ENCODE peak calls at places on chromosomes 7 and 10, in eight cellular contexts. One of them, this sample, is unnamed.
A peak's percentile ranks its signal among the peaks of the same experiment; 100 is the strongest.

GRCh38 chr7:30795161-30795943 is 24.1 kb downstream of the MINDY4 start:
- DNase-seq in adipocyte: no peak
- DNase-seq in astrocyte of the cerebellum: no peak
- DNase-seq in activated effector memory CD4-positive, alpha-beta T cell treated with Interleukin-2 at 50 U/mL for 16 hours: no peak
- DNase-seq in foreskin fibroblast: no peak
- DNase-seq in activated naive CD8-positive, alpha-beta T cell treated with anti-CD3 and anti-CD28 coated beads, Interleukin-2, amount 50 U/mL, for 24 hours: no peak
- DNase-seq in stimulated activated CD4-positive, alpha-beta T cell treated with anti-CD3 and anti-CD28 coated beads, Interleukin-12 subunit alpha, Interleukin-12 subunit beta, amount 100 ng/mL, for 24 hours: no peak
- DNase-seq in Calu3: no peak
- DNase-seq in this sample: peak; percentile 65

GRCh38 chr7:81802251-81802650 is 32.4 kb upstream of the HGF start:
- DNase-seq in adipocyte: no peak
- DNase-seq in activated effector memory CD4-positive, alpha-beta T cell treated with Interleukin-2 at 50 U/mL for 16 hours: no peak
- DNase-seq in Calu3: no peak
- DNase-seq in foreskin fibroblast: no peak
- DNase-seq in stimulated activated CD4-positive, alpha-beta T cell treated with anti-CD3 and anti-CD28 coated beads, Interleukin-12 subunit alpha, Interleukin-12 subunit beta, amount 100 ng/mL, for 24 hours: no peak
- DNase-seq in astrocyte of the cerebellum: no peak
- DNase-seq in activated naive CD8-positive, alpha-beta T cell treated with anti-CD3 and anti-CD28 coated beads, Interleukin-2, amount 50 U/mL, for 24 hours: no peak
- DNase-seq in this sample: no peak

GRCh38 chr10:12228851-12229250 is 32.9 kb downstream of the CDC123 start:
- DNase-seq in activated naive CD8-positive, alpha-beta T cell treated with anti-CD3 and anti-CD28 coated beads, Interleukin-2, amount 50 U/mL, for 24 hours: no peak
- DNase-seq in Calu3: no peak
- DNase-seq in adipocyte: no peak
- DNase-seq in foreskin fibroblast: no peak
- DNase-seq in activated effector memory CD4-positive, alpha-beta T cell treated with Interleukin-2 at 50 U/mL for 16 hours: no peak
- DNase-seq in stimulated activated CD4-positive, alpha-beta T cell treated with anti-CD3 and anti-CD28 coated beads, Interleukin-12 subunit alpha, Interleukin-12 subunit beta, amount 100 ng/mL, for 24 hours: no peak
- DNase-seq in astrocyte of the cerebellum: no peak
- DNase-seq in this sample: no peak

GRCh38 chr7:139321071-139321745 is 19.9 kb upstream of the FMC1 start:
- DNase-seq in Calu3: no peak
- DNase-seq in adipocyte: peak; percentile 8
- DNase-seq in astrocyte of the cerebellum: no peak
- DNase-seq in stimulated activated CD4-positive, alpha-beta T cell treated with anti-CD3 and anti-CD28 coated beads, Interleukin-12 subunit alpha, Interleukin-12 subunit beta, amount 100 ng/mL, for 24 hours: no peak
- DNase-seq in activated naive CD8-positive, alpha-beta T cell treated with anti-CD3 and anti-CD28 coated beads, Interleukin-2, amount 50 U/mL, for 24 hours: no peak
- DNase-seq in activated effector memory CD4-positive, alpha-beta T cell treated with Interleukin-2 at 50 U/mL for 16 hours: no peak
- DNase-seq in foreskin fibroblast: peak; percentile 20
- DNase-seq in this sample: no peak

GRCh38 chr7:156527458-156527890 is 113.1 kb upstream of the RNF32 start:
- DNase-seq in Calu3: peak; percentile 5
- DNase-seq in foreskin fibroblast: no peak
- DNase-seq in adipocyte: no peak
- DNase-seq in astrocyte of the cerebellum: no peak
- DNase-seq in stimulated activated CD4-positive, alpha-beta T cell treated with anti-CD3 and anti-CD28 coated beads, Interleukin-12 subunit alpha, Interleukin-12 subunit beta, amount 100 ng/mL, for 24 hours: no peak
- DNase-seq in activated naive CD8-positive, alpha-beta T cell treated with anti-CD3 and anti-CD28 coated beads, Interleukin-2, amount 50 U/mL, for 24 hours: no peak
- DNase-seq in activated effector memory CD4-positive, alpha-beta T cell treated with Interleukin-2 at 50 U/mL for 16 hours: no peak
- DNase-seq in this sample: peak; percentile 20

GRCh38 chr10:71086439-71087080 is 125.8 kb upstream of the UNC5B start:
- DNase-seq in activated naive CD8-positive, alpha-beta T cell treated with anti-CD3 and anti-CD28 coated beads, Interleukin-2, amount 50 U/mL, for 24 hours: no peak
- DNase-seq in astrocyte of the cerebellum: no peak
- DNase-seq in activated effector memory CD4-positive, alpha-beta T cell treated with Interleukin-2 at 50 U/mL for 16 hours: no peak
- DNase-seq in foreskin fibroblast: no peak
- DNase-seq in stimulated activated CD4-positive, alpha-beta T cell treated with anti-CD3 and anti-CD28 coated beads, Interleukin-12 subunit alpha, Interleukin-12 subunit beta, amount 100 ng/mL, for 24 hours: no peak
- DNase-seq in adipocyte: no peak
- DNase-seq in Calu3: no peak
- DNase-seq in this sample: no peak

GRCh38 chr10:34731885-34732701 is 83.0 kb downstream of the PARD3 start:
- DNase-seq in astrocyte of the cerebellum: peak; percentile 51
- DNase-seq in Calu3: no peak
- DNase-seq in adipocyte: peak; percentile 50
- DNase-seq in foreskin fibroblast: peak; percentile 34
- DNase-seq in stimulated activated CD4-positive, alpha-beta T cell treated with anti-CD3 and anti-CD28 coated beads, Interleukin-12 subunit alpha, Interleukin-12 subunit beta, amount 100 ng/mL, for 24 hours: no peak
- DNase-seq in activated effector memory CD4-positive, alpha-beta T cell treated with Interleukin-2 at 50 U/mL for 16 hours: no peak
- DNase-seq in activated naive CD8-positive, alpha-beta T cell treated with anti-CD3 and anti-CD28 coated beads, Interleukin-2, amount 50 U/mL, for 24 hours: no peak
- DNase-seq in this sample: peak; percentile 19

GRCh38 chr10:32332299-32332750 is 14.6 kb downstream of the EPC1 start:
- DNase-seq in Calu3: peak; percentile 13
- DNase-seq in astrocyte of the cerebellum: no peak
- DNase-seq in foreskin fibroblast: peak; percentile 24
- DNase-seq in activated effector memory CD4-positive, alpha-beta T cell treated with Interleukin-2 at 50 U/mL for 16 hours: peak; percentile 47
- DNase-seq in stimulated activated CD4-positive, alpha-beta T cell treated with anti-CD3 and anti-CD28 coated beads, Interleukin-12 subunit alpha, Interleukin-12 subunit beta, amount 100 ng/mL, for 24 hours: peak; percentile 64
- DNase-seq in adipocyte: peak; percentile 20
- DNase-seq in activated naive CD8-positive, alpha-beta T cell treated with anti-CD3 and anti-CD28 coated beads, Interleukin-2, amount 50 U/mL, for 24 hours: peak; percentile 73
- DNase-seq in this sample: no peak

GRCh38 chr10:86220626-86221025 is 146.0 kb downstream of the GRID1 start:
- DNase-seq in foreskin fibroblast: no peak
- DNase-seq in activated effector memory CD4-positive, alpha-beta T cell treated with Interleukin-2 at 50 U/mL for 16 hours: no peak
- DNase-seq in activated naive CD8-positive, alpha-beta T cell treated with anti-CD3 and anti-CD28 coated beads, Interleukin-2, amount 50 U/mL, for 24 hours: no peak
- DNase-seq in astrocyte of the cerebellum: no peak
- DNase-seq in adipocyte: no peak
- DNase-seq in stimulated activated CD4-positive, alpha-beta T cell treated with anti-CD3 and anti-CD28 coated beads, Interleukin-12 subunit alpha, Interleukin-12 subunit beta, amount 100 ng/mL, for 24 hours: no peak
- DNase-seq in Calu3: no peak
- DNase-seq in this sample: no peak

GRCh38 chr7:32533313-32534024 is 38.2 kb downstream of the AVL9 start:
- DNase-seq in Calu3: no peak
- DNase-seq in activated naive CD8-positive, alpha-beta T cell treated with anti-CD3 and anti-CD28 coated beads, Interleukin-2, amount 50 U/mL, for 24 hours: no peak
- DNase-seq in stimulated activated CD4-positive, alpha-beta T cell treated with anti-CD3 and anti-CD28 coated beads, Interleukin-12 subunit alpha, Interleukin-12 subunit beta, amount 100 ng/mL, for 24 hours: no peak
- DNase-seq in astrocyte of the cerebellum: peak; percentile 16
- DNase-seq in foreskin fibroblast: no peak
- DNase-seq in adipocyte: no peak
- DNase-seq in activated effector memory CD4-positive, alpha-beta T cell treated with Interleukin-2 at 50 U/mL for 16 hours: no peak
- DNase-seq in this sample: no peak

GRCh38 chr7:102856036-102856435 is 56.8 kb upstream of the LRRC17 start:
- DNase-seq in stimulated activated CD4-positive, alpha-beta T cell treated with anti-CD3 and anti-CD28 coated beads, Interleukin-12 subunit alpha, Interleukin-12 subunit beta, amount 100 ng/mL, for 24 hours: no peak
- DNase-seq in activated effector memory CD4-positive, alpha-beta T cell treated with Interleukin-2 at 50 U/mL for 16 hours: no peak
- DNase-seq in astrocyte of the cerebellum: no peak
- DNase-seq in activated naive CD8-positive, alpha-beta T cell treated with anti-CD3 and anti-CD28 coated beads, Interleukin-2, amount 50 U/mL, for 24 hours: no peak
- DNase-seq in Calu3: no peak
- DNase-seq in foreskin fibroblast: no peak
- DNase-seq in adipocyte: no peak
- DNase-seq in this sample: no peak

GRCh38 chr7:99393363-99394187 is 14.8 kb downstream of the PDAP1 start:
- DNase-seq in activated naive CD8-positive, alpha-beta T cell treated with anti-CD3 and anti-CD28 coated beads, Interleukin-2, amount 50 U/mL, for 24 hours: no peak
- DNase-seq in foreskin fibroblast: no peak
- DNase-seq in Calu3: no peak
- DNase-seq in activated effector memory CD4-positive, alpha-beta T cell treated with Interleukin-2 at 50 U/mL for 16 hours: no peak
- DNase-seq in astrocyte of the cerebellum: no peak
- DNase-seq in adipocyte: no peak
- DNase-seq in stimulated activated CD4-positive, alpha-beta T cell treated with anti-CD3 and anti-CD28 coated beads, Interleukin-12 subunit alpha, Interleukin-12 subunit beta, amount 100 ng/mL, for 24 hours: no peak
- DNase-seq in this sample: no peak

GRCh38 chr10:64044098-64044497 is 522.9 kb downstream of the REEP3 start:
- DNase-seq in adipocyte: no peak
- DNase-seq in astrocyte of the cerebellum: no peak
- DNase-seq in foreskin fibroblast: no peak
- DNase-seq in activated effector memory CD4-positive, alpha-beta T cell treated with Interleukin-2 at 50 U/mL for 16 hours: no peak
- DNase-seq in stimulated activated CD4-positive, alpha-beta T cell treated with anti-CD3 and anti-CD28 coated beads, Interleukin-12 subunit alpha, Interleukin-12 subunit beta, amount 100 ng/mL, for 24 hours: no peak
- DNase-seq in Calu3: no peak
- DNase-seq in activated naive CD8-positive, alpha-beta T cell treated with anti-CD3 and anti-CD28 coated beads, Interleukin-2, amount 50 U/mL, for 24 hours: no peak
- DNase-seq in this sample: no peak

GRCh38 chr10:396107-396506 is 260.9 kb downstream of the ZMYND11 start:
- DNase-seq in Calu3: no peak
- DNase-seq in adipocyte: no peak
- DNase-seq in stimulated activated CD4-positive, alpha-beta T cell treated with anti-CD3 and anti-CD28 coated beads, Interleukin-12 subunit alpha, Interleukin-12 subunit beta, amount 100 ng/mL, for 24 hours: no peak
- DNase-seq in activated effector memory CD4-positive, alpha-beta T cell treated with Interleukin-2 at 50 U/mL for 16 hours: no peak
- DNase-seq in activated naive CD8-positive, alpha-beta T cell treated with anti-CD3 and anti-CD28 coated beads, Interleukin-2, amount 50 U/mL, for 24 hours: no peak
- DNase-seq in astrocyte of the cerebellum: no peak
- DNase-seq in foreskin fibroblast: no peak
- DNase-seq in this sample: no peak

GRCh38 chr7:128005759-128006159 is 25.5 kb downstream of the LRRC4 start:
- DNase-seq in activated naive CD8-positive, alpha-beta T cell treated with anti-CD3 and anti-CD28 coated beads, Interleukin-2, amount 50 U/mL, for 24 hours: no peak
- DNase-seq in foreskin fibroblast: no peak
- DNase-seq in astrocyte of the cerebellum: no peak
- DNase-seq in adipocyte: no peak
- DNase-seq in stimulated activated CD4-positive, alpha-beta T cell treated with anti-CD3 and anti-CD28 coated beads, Interleukin-12 subunit alpha, Interleukin-12 subunit beta, amount 100 ng/mL, for 24 hours: no peak
- DNase-seq in Calu3: no peak
- DNase-seq in activated effector memory CD4-positive, alpha-beta T cell treated with Interleukin-2 at 50 U/mL for 16 hours: no peak
- DNase-seq in this sample: no peak

GRCh38 chr10:28676297-28676967 is 889 bp upstream of the BAMBI start:
- DNase-seq in activated naive CD8-positive, alpha-beta T cell treated with anti-CD3 and anti-CD28 coated beads, Interleukin-2, amount 50 U/mL, for 24 hours: peak; percentile 6
- DNase-seq in foreskin fibroblast: no peak
- DNase-seq in adipocyte: peak; percentile 52
- DNase-seq in Calu3: no peak
- DNase-seq in astrocyte of the cerebellum: no peak
- DNase-seq in activated effector memory CD4-positive, alpha-beta T cell treated with Interleukin-2 at 50 U/mL for 16 hours: no peak
- DNase-seq in stimulated activated CD4-positive, alpha-beta T cell treated with anti-CD3 and anti-CD28 coated beads, Interleukin-12 subunit alpha, Interleukin-12 subunit beta, amount 100 ng/mL, for 24 hours: peak; percentile 14
- DNase-seq in this sample: no peak

GRCh38 chr7:115235075-115235474 is 313.2 kb downstream of the MDFIC start:
- DNase-seq in stimulated activated CD4-positive, alpha-beta T cell treated with anti-CD3 and anti-CD28 coated beads, Interleukin-12 subunit alpha, Interleukin-12 subunit beta, amount 100 ng/mL, for 24 hours: no peak
- DNase-seq in adipocyte: no peak
- DNase-seq in activated naive CD8-positive, alpha-beta T cell treated with anti-CD3 and anti-CD28 coated beads, Interleukin-2, amount 50 U/mL, for 24 hours: no peak
- DNase-seq in foreskin fibroblast: no peak
- DNase-seq in activated effector memory CD4-positive, alpha-beta T cell treated with Interleukin-2 at 50 U/mL for 16 hours: no peak
- DNase-seq in astrocyte of the cerebellum: no peak
- DNase-seq in Calu3: no peak
- DNase-seq in this sample: no peak

GRCh38 chr7:158495780-158496179 is 91.8 kb downstream of the PTPRN2 start:
- DNase-seq in activated naive CD8-positive, alpha-beta T cell treated with anti-CD3 and anti-CD28 coated beads, Interleukin-2, amount 50 U/mL, for 24 hours: no peak
- DNase-seq in Calu3: peak; percentile 65
- DNase-seq in stimulated activated CD4-positive, alpha-beta T cell treated with anti-CD3 and anti-CD28 coated beads, Interleukin-12 subunit alpha, Interleukin-12 subunit beta, amount 100 ng/mL, for 24 hours: no peak
- DNase-seq in foreskin fibroblast: no peak
- DNase-seq in adipocyte: peak; percentile 2
- DNase-seq in activated effector memory CD4-positive, alpha-beta T cell treated with Interleukin-2 at 50 U/mL for 16 hours: no peak
- DNase-seq in astrocyte of the cerebellum: no peak
- DNase-seq in this sample: peak; percentile 63

GRCh38 chr7:37915438-37915837 is 1.2 kb downstream of the SFRP4 start:
- DNase-seq in adipocyte: no peak
- DNase-seq in activated effector memory CD4-positive, alpha-beta T cell treated with Interleukin-2 at 50 U/mL for 16 hours: no peak
- DNase-seq in foreskin fibroblast: no peak
- DNase-seq in activated naive CD8-positive, alpha-beta T cell treated with anti-CD3 and anti-CD28 coated beads, Interleukin-2, amount 50 U/mL, for 24 hours: no peak
- DNase-seq in Calu3: no peak
- DNase-seq in astrocyte of the cerebellum: no peak
- DNase-seq in stimulated activated CD4-positive, alpha-beta T cell treated with anti-CD3 and anti-CD28 coated beads, Interleukin-12 subunit alpha, Interleukin-12 subunit beta, amount 100 ng/mL, for 24 hours: no peak
- DNase-seq in this sample: no peak

GRCh38 chr10:50561266-50561665 is 62.5 kb downstream of the SGMS1 start:
- DNase-seq in astrocyte of the cerebellum: peak; percentile 96
- DNase-seq in activated effector memory CD4-positive, alpha-beta T cell treated with Interleukin-2 at 50 U/mL for 16 hours: no peak
- DNase-seq in activated naive CD8-positive, alpha-beta T cell treated with anti-CD3 and anti-CD28 coated beads, Interleukin-2, amount 50 U/mL, for 24 hours: no peak
- DNase-seq in stimulated activated CD4-positive, alpha-beta T cell treated with anti-CD3 and anti-CD28 coated beads, Interleukin-12 subunit alpha, Interleukin-12 subunit beta, amount 100 ng/mL, for 24 hours: no peak
- DNase-seq in Calu3: no peak
- DNase-seq in adipocyte: peak; percentile 96
- DNase-seq in foreskin fibroblast: peak; percentile 84
- DNase-seq in this sample: no peak

GRCh38 chr10:103676058-103676785 is 179.2 kb downstream of the SH3PXD2A start:
- DNase-seq in activated effector memory CD4-positive, alpha-beta T cell treated with Interleukin-2 at 50 U/mL for 16 hours: no peak
- DNase-seq in astrocyte of the cerebellum: no peak
- DNase-seq in activated naive CD8-positive, alpha-beta T cell treated with anti-CD3 and anti-CD28 coated beads, Interleukin-2, amount 50 U/mL, for 24 hours: no peak
- DNase-seq in foreskin fibroblast: no peak
- DNase-seq in stimulated activated CD4-positive, alpha-beta T cell treated with anti-CD3 and anti-CD28 coated beads, Interleukin-12 subunit alpha, Interleukin-12 subunit beta, amount 100 ng/mL, for 24 hours: no peak
- DNase-seq in adipocyte: peak; percentile 82
- DNase-seq in Calu3: no peak
- DNase-seq in this sample: no peak

GRCh38 chr10:11869743-11870460 is 46.7 kb downstream of the PROSER2 start:
- DNase-seq in foreskin fibroblast: no peak
- DNase-seq in stimulated activated CD4-positive, alpha-beta T cell treated with anti-CD3 and anti-CD28 coated beads, Interleukin-12 subunit alpha, Interleukin-12 subunit beta, amount 100 ng/mL, for 24 hours: no peak
- DNase-seq in activated effector memory CD4-positive, alpha-beta T cell treated with Interleukin-2 at 50 U/mL for 16 hours: no peak
- DNase-seq in Calu3: no peak
- DNase-seq in adipocyte: peak; percentile 53
- DNase-seq in activated naive CD8-positive, alpha-beta T cell treated with anti-CD3 and anti-CD28 coated beads, Interleukin-2, amount 50 U/mL, for 24 hours: no peak
- DNase-seq in astrocyte of the cerebellum: no peak
- DNase-seq in this sample: no peak

GRCh38 chr10:3401491-3401938 is 228.9 kb upstream of the PITRM1 start:
- DNase-seq in activated effector memory CD4-positive, alpha-beta T cell treated with Interleukin-2 at 50 U/mL for 16 hours: no peak
- DNase-seq in Calu3: no peak
- DNase-seq in stimulated activated CD4-positive, alpha-beta T cell treated with anti-CD3 and anti-CD28 coated beads, Interleukin-12 subunit alpha, Interleukin-12 subunit beta, amount 100 ng/mL, for 24 hours: no peak
- DNase-seq in astrocyte of the cerebellum: peak; percentile 8
- DNase-seq in foreskin fibroblast: peak; percentile 30
- DNase-seq in adipocyte: peak; percentile 67
- DNase-seq in activated naive CD8-positive, alpha-beta T cell treated with anti-CD3 and anti-CD28 coated beads, Interleukin-2, amount 50 U/mL, for 24 hours: no peak
- DNase-seq in this sample: no peak

GRCh38 chr10:68981074-68981473 is 7.5 kb upstream of the KIFBP start:
- DNase-seq in Calu3: no peak
- DNase-seq in adipocyte: no peak
- DNase-seq in astrocyte of the cerebellum: no peak
- DNase-seq in stimulated activated CD4-positive, alpha-beta T cell treated with anti-CD3 and anti-CD28 coated beads, Interleukin-12 subunit alpha, Interleukin-12 subunit beta, amount 100 ng/mL, for 24 hours: no peak
- DNase-seq in foreskin fibroblast: no peak
- DNase-seq in activated naive CD8-positive, alpha-beta T cell treated with anti-CD3 and anti-CD28 coated beads, Interleukin-2, amount 50 U/mL, for 24 hours: no peak
- DNase-seq in activated effector memory CD4-positive, alpha-beta T cell treated with Interleukin-2 at 50 U/mL for 16 hours: no peak
- DNase-seq in this sample: no peak

GRCh38 chr7:7424151-7424873 is 111.4 kb downstream of the COL28A1 start:
- DNase-seq in activated naive CD8-positive, alpha-beta T cell treated with anti-CD3 and anti-CD28 coated beads, Interleukin-2, amount 50 U/mL, for 24 hours: peak; percentile 47
- DNase-seq in stimulated activated CD4-positive, alpha-beta T cell treated with anti-CD3 and anti-CD28 coated beads, Interleukin-12 subunit alpha, Interleukin-12 subunit beta, amount 100 ng/mL, for 24 hours: peak; percentile 22
- DNase-seq in activated effector memory CD4-positive, alpha-beta T cell treated with Interleukin-2 at 50 U/mL for 16 hours: peak; percentile 5
- DNase-seq in astrocyte of the cerebellum: no peak
- DNase-seq in Calu3: peak; percentile 82
- DNase-seq in foreskin fibroblast: peak; percentile 64
- DNase-seq in adipocyte: peak; percentile 89
- DNase-seq in this sample: peak; percentile 87

GRCh38 chr7:94297397-94297838 is 97.3 kb upstream of the COL1A2 start:
- DNase-seq in Calu3: no peak
- DNase-seq in astrocyte of the cerebellum: peak; percentile 92
- DNase-seq in stimulated activated CD4-positive, alpha-beta T cell treated with anti-CD3 and anti-CD28 coated beads, Interleukin-12 subunit alpha, Interleukin-12 subunit beta, amount 100 ng/mL, for 24 hours: no peak
- DNase-seq in activated naive CD8-positive, alpha-beta T cell treated with anti-CD3 and anti-CD28 coated beads, Interleukin-2, amount 50 U/mL, for 24 hours: no peak
- DNase-seq in foreskin fibroblast: peak; percentile 95
- DNase-seq in adipocyte: peak; percentile 95
- DNase-seq in activated effector memory CD4-positive, alpha-beta T cell treated with Interleukin-2 at 50 U/mL for 16 hours: no peak
- DNase-seq in this sample: peak; percentile 20

GRCh38 chr7:158125091-158125490 is 462.5 kb downstream of the PTPRN2 start:
- DNase-seq in activated effector memory CD4-positive, alpha-beta T cell treated with Interleukin-2 at 50 U/mL for 16 hours: no peak
- DNase-seq in astrocyte of the cerebellum: no peak
- DNase-seq in foreskin fibroblast: no peak
- DNase-seq in Calu3: no peak
- DNase-seq in activated naive CD8-positive, alpha-beta T cell treated with anti-CD3 and anti-CD28 coated beads, Interleukin-2, amount 50 U/mL, for 24 hours: no peak
- DNase-seq in stimulated activated CD4-positive, alpha-beta T cell treated with anti-CD3 and anti-CD28 coated beads, Interleukin-12 subunit alpha, Interleukin-12 subunit beta, amount 100 ng/mL, for 24 hours: no peak
- DNase-seq in adipocyte: no peak
- DNase-seq in this sample: no peak

GRCh38 chr7:74344786-74345185 is 55.6 kb downstream of the CLIP2 start:
- DNase-seq in adipocyte: no peak
- DNase-seq in activated effector memory CD4-positive, alpha-beta T cell treated with Interleukin-2 at 50 U/mL for 16 hours: no peak
- DNase-seq in astrocyte of the cerebellum: no peak
- DNase-seq in activated naive CD8-positive, alpha-beta T cell treated with anti-CD3 and anti-CD28 coated beads, Interleukin-2, amount 50 U/mL, for 24 hours: no peak
- DNase-seq in foreskin fibroblast: no peak
- DNase-seq in Calu3: no peak
- DNase-seq in stimulated activated CD4-positive, alpha-beta T cell treated with anti-CD3 and anti-CD28 coated beads, Interleukin-12 subunit alpha, Interleukin-12 subunit beta, amount 100 ng/mL, for 24 hours: no peak
- DNase-seq in this sample: no peak

GRCh38 chr7:39240864-39241263 is 263.2 kb downstream of the POU6F2 start:
- DNase-seq in foreskin fibroblast: no peak
- DNase-seq in adipocyte: no peak
- DNase-seq in Calu3: no peak
- DNase-seq in astrocyte of the cerebellum: no peak
- DNase-seq in activated naive CD8-positive, alpha-beta T cell treated with anti-CD3 and anti-CD28 coated beads, Interleukin-2, amount 50 U/mL, for 24 hours: no peak
- DNase-seq in stimulated activated CD4-positive, alpha-beta T cell treated with anti-CD3 and anti-CD28 coated beads, Interleukin-12 subunit alpha, Interleukin-12 subunit beta, amount 100 ng/mL, for 24 hours: no peak
- DNase-seq in activated effector memory CD4-positive, alpha-beta T cell treated with Interleukin-2 at 50 U/mL for 16 hours: no peak
- DNase-seq in this sample: no peak

GRCh38 chr10:101660268-101660667 is 34.7 kb downstream of the FBXW4 start:
- DNase-seq in Calu3: no peak
- DNase-seq in stimulated activated CD4-positive, alpha-beta T cell treated with anti-CD3 and anti-CD28 coated beads, Interleukin-12 subunit alpha, Interleukin-12 subunit beta, amount 100 ng/mL, for 24 hours: no peak
- DNase-seq in astrocyte of the cerebellum: no peak
- DNase-seq in foreskin fibroblast: no peak
- DNase-seq in activated naive CD8-positive, alpha-beta T cell treated with anti-CD3 and anti-CD28 coated beads, Interleukin-2, amount 50 U/mL, for 24 hours: no peak
- DNase-seq in activated effector memory CD4-positive, alpha-beta T cell treated with Interleukin-2 at 50 U/mL for 16 hours: no peak
- DNase-seq in adipocyte: no peak
- DNase-seq in this sample: no peak

GRCh38 chr10:117175901-117176534 is 21.3 kb upstream of the KCNK18 start:
- DNase-seq in stimulated activated CD4-positive, alpha-beta T cell treated with anti-CD3 and anti-CD28 coated beads, Interleukin-12 subunit alpha, Interleukin-12 subunit beta, amount 100 ng/mL, for 24 hours: peak; percentile 82
- DNase-seq in activated naive CD8-positive, alpha-beta T cell treated with anti-CD3 and anti-CD28 coated beads, Interleukin-2, amount 50 U/mL, for 24 hours: peak; percentile 82
- DNase-seq in foreskin fibroblast: peak; percentile 61
- DNase-seq in activated effector memory CD4-positive, alpha-beta T cell treated with Interleukin-2 at 50 U/mL for 16 hours: peak; percentile 46
- DNase-seq in adipocyte: peak; percentile 92
- DNase-seq in astrocyte of the cerebellum: peak; percentile 67
- DNase-seq in Calu3: peak; percentile 75
- DNase-seq in this sample: peak; percentile 69

This sample was measured in LoVo.